ENCODE peak calls at places on chromosomes 3 and 15, in five cellular contexts. N is IMR-90, Y is A549, I is H1, P is HepG2. F is an unnamed sample.

GRCh38 chr3:157237886-157238285 is 77.9 kb upstream of the CCNL1 start:
- DNase-seq in N (no peak), Y (no peak), I (no peak), P (no peak), F (no peak)

GRCh38 chr3:16816048-16816780 is 68.5 kb upstream of the PLCL2 start:
- DNase-seq in N (no peak), Y (no peak), I (no peak), P (no peak), F (no peak)

GRCh38 chr3:153970047-153970446 is 151.1 kb upstream of the ARHGEF26 start:
- DNase-seq in N (no peak), Y (no peak), I (no peak), P (no peak), F (no peak)

GRCh38 chr3:139113231-139113749 is 68.6 kb upstream of the PRR23C start:
- DNase-seq in N (no peak), Y (no peak), I (peak), P (no peak), F (peak)

GRCh38 chr15:61702224-61703120 is 357.8 kb downstream of the VPS13C start:
- DNase-seq in N (no peak), Y (no peak), I (peak), P (no peak), F (no peak)

GRCh38 chr3:188915137-188915536 is 256.6 kb upstream of the TPRG1 start:
- DNase-seq in N (peak), Y (no peak), I (no peak), P (no peak), F (no peak)

GRCh38 chr3:154247806-154248480 is 76.3 kb downstream of the DHX36 start:
- DNase-seq in N (no peak), Y (no peak), I (no peak), P (peak), F (no peak)

GRCh38 chr3:55631766-55632331 is 144.7 kb upstream of the WNT5A start:
- DNase-seq in N (no peak), Y (no peak), I (no peak), P (no peak), F (no peak)

GRCh38 chr15:83372434-83372873 is 74.7 kb upstream of the SH3GL3 start:
- DNase-seq in N (no peak), Y (no peak), I (no peak), P (no peak), F (no peak)

GRCh38 chr3:181720281-181720680 is 8.6 kb downstream of the SOX2 start:
- DNase-seq in N (no peak), Y (no peak), I (peak), P (no peak), F (no peak)

GRCh38 chr15:34628577-34629152 is 45.2 kb upstream of the GOLGA8B start:
- DNase-seq in N (peak), Y (peak), I (no peak), P (no peak), F (no peak)

GRCh38 chr3:42709621-42710020 is 7.0 kb upstream of the HHATL start:
- DNase-seq in N (no peak), Y (no peak), I (no peak), P (no peak), F (no peak)

GRCh38 chr15:65344909-65345275 is 32.9 kb downstream of the IGDCC3 start:
- DNase-seq in N (peak), Y (no peak), I (no peak), P (no peak), F (no peak)

GRCh38 chr15:72758195-72758594 is 25.4 kb downstream of the ADPGK start:
- DNase-seq in N (peak), Y (peak), I (no peak), P (no peak), F (no peak)

GRCh38 chr15:65198571-65198970 is 12.7 kb downstream of the CILP start:
- DNase-seq in N (no peak), Y (no peak), I (no peak), P (no peak), F (no peak)

GRCh38 chr15:99441427-99441766 is 124.4 kb upstream of the MEF2A start:
- DNase-seq in N (no peak), Y (no peak), I (no peak), P (no peak), F (no peak)

GRCh38 chr3:134652409-134652831 is 1.6 kb upstream of the KY start:
- DNase-seq in N (peak), Y (no peak), I (peak), P (no peak), F (no peak)

GRCh38 chr3:36992806-36993325 is at the start of gene EPM2AIP1:
- DNase-seq in N (no peak), Y (no peak), I (peak), P (no peak), F (no peak)

GRCh38 chr3:86973440-86973839 is 17.5 kb downstream of the VGLL3 start:
- DNase-seq in N (peak), Y (peak), I (no peak), P (no peak), F (no peak)

GRCh38 chr3:143482106-143483088 is 362.8 kb downstream of the CHST2 start:
- DNase-seq in N (no peak), Y (no peak), I (no peak), P (no peak), F (no peak)

GRCh38 chr3:50428007-50428633 is 68.8 kb upstream of the TMEM115 start:
- DNase-seq in N (no peak), Y (peak), I (no peak), P (no peak), F (no peak)

GRCh38 chr3:11530153-11530721 is 113.5 kb downstream of the VGLL4 start:
- DNase-seq in N (peak), Y (peak), I (no peak), P (peak), F (no peak)

GRCh38 chr3:100966049-100966471 is 27.2 kb downstream of the ABI3BP start:
- DNase-seq in N (peak), Y (no peak), I (no peak), P (no peak), F (no peak)

GRCh38 chr15:77676569-77677375 is 44.1 kb upstream of the LINGO1 start:
- DNase-seq in N (no peak), Y (no peak), I (no peak), P (no peak), F (no peak)

GRCh38 chr3:107268461-107268860 is 108.8 kb upstream of the CCDC54 start:
- DNase-seq in N (no peak), Y (no peak), I (no peak), P (no peak), F (no peak)

GRCh38 chr3:156483426-156483825 is 71.5 kb downstream of the SSR3 start:
- DNase-seq in N (peak), Y (no peak), I (no peak), P (no peak), F (peak)

GRCh38 chr3:32296251-32297204 is 58.0 kb downstream of the CMTM8 start:
- DNase-seq in N (peak), Y (peak), I (peak), P (peak), F (peak)

GRCh38 chr3:9944271-9944670 is 7.9 kb downstream of the PRRT3 start:
- DNase-seq in N (no peak), Y (no peak), I (no peak), P (no peak), F (no peak)

GRCh38 chr3:161560006-161560637 is 63.5 kb downstream of the OTOL1 start:
- DNase-seq in N (peak), Y (peak), I (peak), P (peak), F (peak)

GRCh38 chr3:52682016-52682415 is 3.7 kb downstream of the PBRM1 start:
- DNase-seq in N (peak), Y (peak), I (no peak), P (peak), F (peak)

GRCh38 chr3:126294211-126294801 is 62.9 kb downstream of the KLF15 start:
- DNase-seq in N (no peak), Y (no peak), I (no peak), P (no peak), F (no peak)

GRCh38 chr3:126293370-126294082 is 63.7 kb downstream of the KLF15 start:
- DNase-seq in N (peak), Y (no peak), I (no peak), P (peak), F (no peak)

GRCh38 chr3:126291537-126291936 is 65.7 kb downstream of the KLF15 start:
- DNase-seq in N (no peak), Y (no peak), I (no peak), P (no peak), F (no peak)

GRCh38 chr3:126290325-126290724 is 66.9 kb downstream of the KLF15 start:
- DNase-seq in N (no peak), Y (no peak), I (no peak), P (no peak), F (no peak)

DNA sequence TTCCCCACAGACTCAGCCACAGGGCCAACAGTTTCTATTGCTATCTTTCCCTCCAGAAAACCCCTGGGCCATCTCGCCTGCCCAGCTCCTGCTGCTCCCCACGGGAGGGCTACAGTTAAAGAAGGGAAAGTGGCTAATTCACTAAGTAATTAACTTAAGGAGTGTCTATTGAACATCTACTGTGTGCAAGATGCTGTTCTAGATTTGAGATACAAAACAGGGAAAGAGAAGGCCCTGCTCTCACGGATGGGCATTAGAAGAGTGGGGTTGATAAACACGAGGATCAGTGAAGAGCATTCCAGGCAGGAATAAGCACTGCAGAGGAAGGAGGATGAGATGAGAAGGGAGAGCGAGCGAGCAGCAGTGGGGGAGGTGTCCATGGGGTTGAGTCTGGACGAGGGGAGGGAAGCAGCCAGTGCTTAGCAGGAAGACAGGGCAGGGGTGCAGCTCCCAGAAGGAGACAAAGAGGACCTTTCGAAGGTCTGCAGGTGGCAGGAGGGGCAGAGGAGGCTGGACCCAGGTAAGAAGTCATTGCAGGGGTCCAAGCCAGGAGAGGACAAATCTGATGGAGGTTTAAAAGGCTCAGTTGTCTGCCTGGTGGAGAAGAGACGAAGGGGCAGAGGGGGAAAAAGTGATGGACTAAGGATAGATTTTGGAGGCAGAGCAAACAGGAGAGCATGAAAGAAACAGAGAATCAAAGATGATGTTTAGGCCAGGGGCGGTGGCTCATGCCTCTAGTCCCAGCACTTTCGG is 64.7 kb downstream of the KLF15 start:
- DNase-seq in N (no peak), Y (no peak), I (peak), P (no peak), F (no peak)
- TF ChIP-seq CEBPB in N (no peak), Y (no peak), I (no peak), P (no peak), F (no peak)

GRCh38 chr15:40960926-40961325 is 7.7 kb downstream of the CHAC1 start:
- DNase-seq in N (no peak), Y (peak), I (no peak), P (no peak), F (peak)
- TF ChIP-seq CEBPB in N (no peak), Y (no peak), I (no peak), P (no peak), F (no peak)

DNA sequence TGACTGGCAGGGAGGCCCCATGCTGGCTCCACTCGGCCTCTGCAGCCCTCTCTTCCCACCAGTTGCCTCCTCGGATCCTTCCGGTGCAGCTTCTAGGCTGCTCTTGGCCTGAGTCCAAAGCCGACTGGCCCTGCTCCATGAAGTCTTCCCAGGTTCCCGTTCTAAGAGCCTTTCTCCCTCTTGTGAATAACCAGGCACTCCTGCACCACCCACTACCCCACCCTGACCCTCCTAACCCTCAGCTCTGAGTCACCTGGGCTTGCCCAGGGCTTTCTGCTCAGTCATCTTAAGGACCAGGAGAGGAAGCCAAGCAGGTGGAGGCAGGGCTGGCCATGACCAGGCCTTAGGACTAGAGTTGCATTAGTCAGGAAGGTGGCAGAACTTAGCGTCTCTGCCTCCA is 28.1 kb upstream of the CNBP start:
- DNase-seq in N (peak), Y (peak), I (no peak), P (peak), F (peak)
- TF ChIP-seq CEBPB in N (no peak), Y (no peak), I (no peak), P (no peak), F (peak)

GRCh38 chr15:80595391-80595790 is 99.7 kb upstream of the ABHD17C start:
- DNase-seq in N (peak), Y (no peak), I (no peak), P (peak), F (no peak)

GRCh38 chr15:80596521-80596976 is 98.6 kb upstream of the ABHD17C start:
- DNase-seq in N (peak), Y (peak), I (no peak), P (peak), F (peak)

GRCh38 chr15:80601256-80601655 is 93.9 kb upstream of the ABHD17C start:
- DNase-seq in N (no peak), Y (no peak), I (no peak), P (no peak), F (no peak)

GRCh38 chr15:80597081-80597480 is 98.0 kb upstream of the ABHD17C start:
- DNase-seq in N (no peak), Y (no peak), I (no peak), P (no peak), F (no peak)

DNA sequence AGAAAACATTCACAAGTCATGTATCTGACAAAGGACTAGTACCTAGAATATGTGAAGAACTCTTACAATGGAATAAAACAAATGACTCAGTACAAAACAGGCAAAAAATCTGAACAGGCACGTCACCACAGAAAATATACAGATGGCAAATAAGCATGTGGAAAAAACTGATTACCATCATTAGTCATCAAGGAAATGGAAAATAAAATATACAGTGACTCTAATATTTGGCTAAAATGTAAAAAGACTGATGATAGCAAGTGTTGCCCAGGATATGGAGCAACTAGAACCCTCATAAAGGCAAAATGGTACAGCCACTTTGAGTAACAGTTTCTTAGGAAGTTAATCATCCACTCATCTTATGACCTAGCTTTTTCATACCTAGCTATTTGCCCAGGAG is 95.8 kb upstream of the ABHD17C start:
- DNase-seq in N (peak), Y (peak), I (no peak), P (no peak), F (no peak)
- TF ChIP-seq CEBPB in N (no peak), Y (no peak), I (no peak), P (no peak), F (no peak)

GRCh38 chr3:109373933-109374332 is 36.6 kb upstream of the DPPA4 start:
- DNase-seq in N (no peak), Y (no peak), I (no peak), P (no peak), F (no peak)

GRCh38 chr3:109372639-109373038 is 35.3 kb upstream of the DPPA4 start:
- DNase-seq in N (no peak), Y (no peak), I (no peak), P (no peak), F (no peak)

GRCh38 chr3:109363634-109364033 is 26.3 kb upstream of the DPPA4 start:
- DNase-seq in N (no peak), Y (peak), I (no peak), P (no peak), F (no peak)

GRCh38 chr3:109364088-109364487 is 26.7 kb upstream of the DPPA4 start:
- DNase-seq in N (no peak), Y (no peak), I (no peak), P (no peak), F (no peak)

GRCh38 chr3:109369510-109369909 is 32.2 kb upstream of the DPPA4 start:
- DNase-seq in N (no peak), Y (peak), I (no peak), P (peak), F (peak)
- TF ChIP-seq CEBPB in N (no peak), Y (no peak), I (no peak), P (no peak), F (no peak)

GRCh38 chr15:38796589-38796988 is 232.0 kb upstream of the RASGRP1 start:
- DNase-seq in N (no peak), Y (no peak), I (no peak), P (no peak), F (no peak)
- TF ChIP-seq CEBPB in N (no peak), Y (no peak), I (peak), P (no peak), F (no peak)